ENCODE peak calls at places on chromosomes 16 and 17, in seven cellular contexts. D is H1, V is AG04449, W is AG09309, N is WTC11, C is GM13977, U is AG10803. Y is an unnamed sample.

GRCh38 chr16:9099131-9099625 is 7.7 kb downstream of the HAPSTR1 start:
- DNase-seq in V (no peak), U (peak), W (no peak), D (no peak), C (peak), N (no peak), Y (no peak)

GRCh38 chr17:55495239-55495638 is 16.0 kb downstream of the SMIM36 start:
- DNase-seq in U (no peak), V (no peak), N (no peak), C (no peak), D (no peak), W (no peak), Y (no peak)

GRCh38 chr16:85989376-85989775 is 90.4 kb downstream of the IRF8 start:
- DNase-seq in U (no peak), V (no peak), D (no peak), N (no peak), W (no peak), C (no peak), Y (no peak)

GRCh38 chr17:16214190-16215001 is 938 bp downstream of the NCOR1 start:
- DNase-seq in D (no peak), V (no peak), C (peak), N (no peak), W (no peak), U (peak), Y (no peak)

GRCh38 chr16:53840472-53840871 is 136.5 kb downstream of the FTO start:
- DNase-seq in D (no peak), N (no peak), V (no peak), W (no peak), U (no peak), C (no peak), Y (no peak)

GRCh38 chr17:73566905-73567782 is 77.1 kb downstream of the SDK2 start:
- DNase-seq in C (no peak), D (peak), N (no peak), V (no peak), U (no peak), W (no peak), Y (no peak)

GRCh38 chr16:83308414-83308813 is 499.4 kb upstream of the HSBP1 start:
- DNase-seq in U (no peak), D (no peak), N (no peak), C (no peak), V (no peak), W (no peak), Y (no peak)

GRCh38 chr17:59427996-59428395 is 96.5 kb downstream of the YPEL2 start:
- DNase-seq in U (peak), W (no peak), C (no peak), N (no peak), D (no peak), V (no peak), Y (no peak)

GRCh38 chr17:61337247-61337812 is 62.3 kb upstream of the TBX2 start:
- DNase-seq in W (no peak), N (no peak), D (no peak), C (no peak), V (no peak), U (no peak), Y (no peak)

GRCh38 chr16:11553371-11553770 is 33.3 kb downstream of the LITAF start:
- DNase-seq in D (no peak), W (no peak), N (no peak), V (no peak), U (no peak), C (no peak), Y (no peak)

GRCh38 chr16:86080131-86080875 is 181.3 kb downstream of the IRF8 start:
- DNase-seq in D (no peak), C (no peak), W (no peak), U (no peak), N (no peak), V (no peak), Y (no peak)

GRCh38 chr17:2723997-2724782 is 12.6 kb upstream of the CLUH start:
- DNase-seq in C (no peak), W (no peak), N (peak), U (no peak), D (peak), V (no peak), Y (peak)

GRCh38 chr16:54980821-54981220 is 50.2 kb downstream of the IRX5 start:
- DNase-seq in W (no peak), C (no peak), D (no peak), N (no peak), U (no peak), V (no peak), Y (no peak)

GRCh38 chr17:83091257-83092141 is 12.1 kb downstream of the METRNL start:
- DNase-seq in U (no peak), N (no peak), D (no peak), V (no peak), W (no peak), C (no peak), Y (no peak)

GRCh38 chr16:23025692-23026305 is 123.5 kb downstream of the USP31 start:
- DNase-seq in V (no peak), D (no peak), W (peak), C (no peak), U (peak), N (no peak), Y (no peak)

GRCh38 chr16:11225677-11226549 is 30.1 kb downstream of the SOCS1 start:
- DNase-seq in U (no peak), V (no peak), N (no peak), C (no peak), D (no peak), W (no peak), Y (no peak)

GRCh38 chr17:43983515-43984411 is 20.7 kb upstream of the NAGS start:
- DNase-seq in C (no peak), D (peak), V (no peak), W (no peak), N (peak), U (no peak), Y (peak)

GRCh38 chr16:89831810-89832328 is 3.6 kb downstream of the SPIRE2 start:
- DNase-seq in D (no peak), U (no peak), W (no peak), C (no peak), V (no peak), N (no peak), Y (no peak)

GRCh38 chr16:72442381-72443158 is 270.6 kb upstream of the PMFBP1 start:
- DNase-seq in U (no peak), N (no peak), C (no peak), D (no peak), W (no peak), V (no peak), Y (no peak)

GRCh38 chr17:19296786-19297778 is 59.9 kb downstream of the EPN2 start:
- DNase-seq in V (no peak), U (no peak), D (no peak), N (no peak), W (no peak), C (no peak), Y (no peak)

GRCh38 chr17:27512511-27513346 is 56.5 kb downstream of the KSR1 start:
- DNase-seq in V (no peak), U (no peak), W (no peak), D (no peak), N (no peak), C (no peak), Y (no peak)

GRCh38 chr17:40566027-40566426 is 755 bp upstream of the CCR7 start:
- DNase-seq in D (no peak), W (no peak), U (no peak), V (no peak), N (no peak), C (peak), Y (no peak)

GRCh38 chr17:2084766-2085647 is 30.1 kb downstream of the HIC1 start:
- DNase-seq in V (no peak), C (no peak), U (peak), D (no peak), W (peak), N (no peak), Y (no peak)

GRCh38 chr17:59754547-59754946 is 47.1 kb downstream of the VMP1 start:
- DNase-seq in N (no peak), D (no peak), V (peak), C (no peak), W (peak), U (peak), Y (no peak)

GRCh38 chr17:74447628-74448159 is 15.8 kb downstream of the GPRC5C start:
- DNase-seq in V (no peak), U (no peak), W (no peak), D (no peak), C (no peak), N (no peak), Y (no peak)

GRCh38 chr17:43858201-43858600 is 11.2 kb downstream of the CD300LG start:
- DNase-seq in W (no peak), D (no peak), N (no peak), V (no peak), U (no peak), C (no peak), Y (no peak)

GRCh38 chr16:58753711-58754134 is 19.6 kb upstream of the GOT2 start:
- DNase-seq in V (no peak), N (no peak), U (no peak), D (no peak), W (no peak), C (no peak), Y (no peak)

GRCh38 chr17:39114744-39115534 is 36.5 kb downstream of the PLXDC1 start:
- DNase-seq in V (no peak), W (peak), N (no peak), D (no peak), U (peak), C (no peak), Y (no peak)

GRCh38 chr17:6254036-6254435 is 180.9 kb downstream of the AIPL1 start:
- DNase-seq in W (no peak), V (no peak), N (no peak), D (no peak), C (no peak), U (no peak), Y (no peak)

GRCh38 chr16:89602273-89602951 is 11.0 kb upstream of the DPEP1 start:
- DNase-seq in C (peak), W (peak), D (peak), U (peak), V (no peak), N (peak), Y (peak)

GRCh38 chr17:35460354-35460851 is 11.8 kb upstream of the SLFN13 start:
- DNase-seq in N (peak), W (no peak), C (peak), D (peak), V (no peak), U (no peak), Y (peak)

GRCh38 chr16:17222756-17223411 is 247.9 kb downstream of the XYLT1 start:
- DNase-seq in C (no peak), D (no peak), W (no peak), N (peak), V (no peak), U (no peak), Y (no peak)
- TF ChIP-seq CTCF in C (no peak), D (no peak), W (no peak), N (no peak), V (no peak), U (no peak), Y (no peak)

GRCh38 chr17:49916854-49917515 is 52.0 kb upstream of the DLX4 start:
- DNase-seq in W (no peak), V (no peak), D (no peak), N (no peak), U (no peak), C (no peak), Y (no peak)

GRCh38 chr17:49915260-49915659 is 53.7 kb upstream of the DLX4 start:
- DNase-seq in W (no peak), V (no peak), U (no peak), N (no peak), D (no peak), C (no peak), Y (no peak)

GRCh38 chr17:49914664-49915063 is 54.3 kb upstream of the DLX4 start:
- DNase-seq in N (no peak), C (no peak), W (no peak), D (no peak), U (no peak), V (no peak), Y (no peak)

GRCh38 chr17:49914096-49914490 is 54.9 kb upstream of the DLX4 start:
- DNase-seq in V (no peak), N (no peak), U (no peak), D (no peak), W (no peak), C (no peak), Y (no peak)

DNA sequence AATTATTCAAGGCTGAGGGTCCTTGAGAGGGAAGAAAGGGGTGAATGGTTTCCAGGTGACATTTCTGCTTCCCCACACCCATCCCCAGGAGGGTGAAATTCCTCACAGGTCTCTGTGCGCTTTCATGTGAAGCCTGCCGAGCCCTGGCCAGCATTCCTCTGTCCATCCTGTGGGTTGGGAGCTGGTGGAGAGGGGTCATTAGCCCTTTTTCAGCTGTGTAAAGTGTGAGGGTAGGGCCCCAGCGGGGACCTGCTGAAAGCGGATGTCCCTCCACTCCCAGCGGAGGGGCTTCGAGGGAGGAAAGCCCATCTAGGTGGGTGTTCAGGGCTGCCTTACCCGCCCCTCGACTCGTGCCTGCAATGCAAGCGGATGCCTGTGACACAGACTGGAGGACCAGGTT is 53.3 kb upstream of the DLX4 start:
- DNase-seq in N (peak), D (peak), C (no peak), V (no peak), W (no peak), U (no peak), Y (no peak)
- TF ChIP-seq CTCF in N (no peak), D (no peak), C (no peak), V (no peak), W (no peak), U (no peak), Y (no peak)

GRCh38 chr17:76371656-76372628 is 12.5 kb upstream of the SPHK1 start:
- DNase-seq in U (peak), D (no peak), N (no peak), V (peak), W (peak), C (no peak), Y (no peak)

GRCh38 chr17:76367647-76368046 is 13.9 kb upstream of the PRPSAP1 start:
- DNase-seq in D (no peak), U (no peak), V (no peak), N (no peak), W (no peak), C (no peak), Y (no peak)

GRCh38 chr17:76369804-76370203 is 14.6 kb upstream of the SPHK1 start:
- DNase-seq in U (no peak), W (no peak), N (no peak), V (no peak), D (no peak), C (no peak), Y (no peak)

GRCh38 chr17:76368545-76368944 is 14.8 kb upstream of the PRPSAP1 start:
- DNase-seq in C (no peak), D (peak), V (no peak), N (no peak), W (no peak), U (peak), Y (no peak)

GRCh38 chr17:76370261-76370993 is 14.0 kb upstream of the SPHK1 start:
- DNase-seq in U (peak), N (no peak), W (peak), C (no peak), V (peak), D (no peak), Y (no peak)
- TF ChIP-seq CTCF in U (peak), N (no peak), W (peak), C (no peak), V (peak), D (peak), Y (no peak)

GRCh38 chr17:30476726-30477082 is 504 bp upstream of the GOSR1 start:
- DNase-seq in C (peak), W (no peak), V (no peak), N (no peak), U (peak), D (peak), Y (no peak)

GRCh38 chr17:30472238-30472890 is 4.8 kb upstream of the GOSR1 start:
- DNase-seq in D (no peak), N (no peak), U (peak), V (no peak), C (no peak), W (no peak), Y (no peak)

GRCh38 chr17:30477758-30478115 is 529 bp downstream of the GOSR1 start:
- DNase-seq in V (no peak), U (peak), D (no peak), N (no peak), C (peak), W (no peak), Y (no peak)

GRCh38 chr17:30475206-30475605 is 2.0 kb upstream of the GOSR1 start:
- DNase-seq in D (no peak), V (no peak), N (no peak), W (no peak), U (no peak), C (no peak), Y (no peak)

DNA sequence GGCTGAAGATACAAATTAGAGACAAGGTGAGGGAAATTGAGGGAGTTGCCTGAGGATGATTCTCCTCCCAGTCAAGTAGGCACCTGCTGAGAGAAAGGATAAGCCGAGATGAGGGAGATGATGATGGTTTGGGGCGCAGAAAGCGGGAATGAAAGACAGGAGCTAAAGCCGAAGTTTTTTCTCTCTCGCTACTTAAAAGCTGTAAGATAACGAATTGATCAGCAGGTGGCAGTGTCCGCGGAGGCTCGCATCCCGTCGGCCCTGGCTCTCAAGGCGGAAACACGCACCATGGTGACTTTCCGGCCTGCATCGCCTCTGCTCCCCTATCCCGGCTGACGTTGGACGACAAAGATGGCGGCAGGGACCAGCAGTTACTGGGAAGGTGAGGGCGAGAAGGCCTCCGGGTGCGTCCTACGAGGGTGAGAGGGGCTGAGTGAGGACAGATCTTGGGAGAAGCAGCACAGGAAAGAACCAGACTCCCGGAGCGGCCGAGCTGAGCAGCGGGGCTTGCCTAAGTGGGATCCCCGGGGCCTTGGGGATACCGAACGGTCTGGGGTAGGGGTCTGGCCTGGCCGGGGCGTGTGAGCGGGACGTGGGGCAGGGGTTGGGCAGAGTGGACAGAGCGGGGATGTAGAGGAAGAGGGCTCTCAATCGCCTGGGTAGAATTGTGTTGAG is at the start of gene GOSR1:
- DNase-seq in W (peak), C (peak), V (peak), D (peak), N (peak), U (peak), Y (peak)
- TF ChIP-seq CTCF in W (peak), C (peak), V (peak), D (peak), N (peak), U (peak), Y (peak)

GRCh38 chr17:48326311-48326710 is 103.7 kb downstream of the SKAP1 start:
- DNase-seq in N (no peak), C (no peak), V (no peak), W (no peak), D (no peak), U (no peak), Y (no peak)

GRCh38 chr17:48317732-48318131 is 112.3 kb downstream of the SKAP1 start:
- DNase-seq in U (no peak), W (no peak), V (no peak), C (no peak), D (no peak), N (no peak), Y (no peak)

DNA sequence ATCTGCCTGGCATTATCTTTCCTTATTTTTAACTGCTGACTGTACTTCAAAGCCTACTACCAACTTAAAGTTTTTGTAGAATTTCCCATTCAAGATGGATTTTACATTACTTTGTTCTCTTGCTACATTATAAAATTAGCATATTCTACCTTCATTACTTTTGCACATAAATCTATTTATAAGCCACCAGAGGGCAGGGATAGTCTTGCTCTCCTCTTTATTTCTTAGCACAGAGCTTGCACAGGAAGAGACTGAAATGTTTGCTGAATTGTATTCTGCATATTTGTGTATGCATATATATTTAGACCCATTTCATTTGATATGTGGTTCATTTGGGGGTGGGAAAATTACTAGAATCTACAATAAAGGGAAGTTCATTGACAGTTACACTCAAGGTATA is 108.0 kb downstream of the SKAP1 start:
- DNase-seq in V (no peak), N (no peak), U (peak), D (no peak), C (no peak), W (no peak), Y (no peak)
- TF ChIP-seq CTCF in V (no peak), N (no peak), U (peak), D (no peak), C (peak), W (no peak), Y (no peak)

DNA sequence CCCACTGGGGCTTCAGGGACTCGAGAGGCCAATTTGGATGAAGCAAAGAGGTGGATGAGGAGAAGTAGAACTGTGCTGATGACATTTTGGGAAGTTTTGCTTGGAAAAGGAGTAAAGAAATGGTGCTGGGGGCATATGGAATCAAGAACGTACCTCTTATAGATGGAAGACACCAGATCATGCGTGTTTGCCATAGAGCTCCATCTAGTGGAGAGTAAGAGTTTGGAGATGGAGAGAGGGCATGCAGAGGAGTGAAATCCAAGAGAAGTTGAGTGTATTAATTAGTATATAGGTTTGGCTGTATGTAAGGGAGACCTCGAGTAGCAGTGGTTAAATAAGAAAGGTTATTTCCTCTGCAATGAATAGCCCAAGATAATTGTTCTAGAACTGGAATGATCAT is 56.0 kb downstream of the SHISA6 start:
- DNase-seq in U (no peak), D (no peak), N (no peak), W (no peak), C (no peak), V (no peak), Y (no peak)
- TF ChIP-seq CTCF in U (no peak), D (peak), N (no peak), W (no peak), C (no peak), V (no peak), Y (no peak)

GRCh38 chr16:31328322-31329052 is 26.5 kb upstream of the ITGAX start:
- DNase-seq in U (no peak), V (no peak), W (no peak), D (no peak), C (no peak), N (no peak), Y (no peak)
- TF ChIP-seq CTCF in U (no peak), V (no peak), W (no peak), D (no peak), C (no peak), N (no peak), Y (no peak)

Y was measured in endothelial cell.